ENCODE peak calls at places on chromosomes 11 and 22, in nine cellular contexts. I, Z, H, P, M, C, Q, R and N are unnamed samples. For H3K4me1, the result is how much of the 10 kb centered on the place peaks cover.

GRCh38 chr11:129313588-129314288 is 61.9 kb upstream of the BARX2 start:
- DNase-seq in Q (no peak), M (no peak), P (no peak), Z (no peak), H (no peak), I (no peak), R (peak), C (no peak), N (no peak)

GRCh38 chr11:46290598-46291309 is 13.3 kb downstream of the CREB3L1 start:
- DNase-seq in H (no peak), R (peak), C (peak), M (peak), Z (peak), Q (peak), I (peak), P (peak), N (peak)

GRCh38 chr22:48146426-48146825 is 1384.0 kb downstream of the TBC1D22A start:
- DNase-seq in I (no peak), P (no peak), M (no peak), C (no peak), H (no peak), R (no peak), Q (no peak), Z (no peak), N (no peak)

GRCh38 chr11:10144954-10145353 is 149.1 kb downstream of the SBF2 start:
- DNase-seq in Q (no peak), C (no peak), R (no peak), H (no peak), I (no peak), M (no peak), Z (no peak), P (no peak), N (no peak)

GRCh38 chr22:36764641-36765040 is 11.3 kb downstream of the IFT27 start:
- DNase-seq in Q (no peak), Z (no peak), M (no peak), I (no peak), P (no peak), R (no peak), H (no peak), C (no peak), N (no peak)

GRCh38 chr11:116927163-116927772 is 89.8 kb upstream of the APOA1 start:
- DNase-seq in H (no peak), P (peak), M (no peak), C (no peak), Q (no peak), Z (peak), I (no peak), R (no peak), N (no peak)

GRCh38 chr11:88827018-88827676 is 238.6 kb downstream of the GRM5 start:
- DNase-seq in I (no peak), R (no peak), Q (no peak), M (no peak), P (peak), Z (no peak), H (no peak), C (no peak), N (no peak)

GRCh38 chr22:44647141-44647540 is 54.9 kb upstream of the PRR5 start:
- DNase-seq in Q (no peak), H (no peak), I (no peak), P (no peak), M (no peak), C (no peak), Z (no peak), R (no peak), N (no peak)

GRCh38 chr11:83785942-83786341 is 499.8 kb upstream of the CCDC90B start:
- DNase-seq in H (no peak), I (no peak), Q (no peak), Z (no peak), R (no peak), M (no peak), C (no peak), P (no peak), N (no peak)

GRCh38 chr11:16226245-16226644 is 130.1 kb downstream of the SOX6 start:
- DNase-seq in I (no peak), Q (peak), M (no peak), Z (no peak), P (peak), R (peak), C (peak), H (no peak), N (peak)

GRCh38 chr11:19953909-19954308 is 206.4 kb downstream of the DBX1 start:
- DNase-seq in P (peak), C (no peak), I (no peak), R (peak), M (no peak), Q (no peak), Z (no peak), H (no peak), N (no peak)
- TF ChIP-seq CTCF in P (peak), C (peak), I (peak), R (peak), M (peak), Q (peak), Z (no peak), H (peak), N (peak)

GRCh38 chr22:41096841-41097240 is 4.4 kb downstream of the EP300 start:
- DNase-seq in H (no peak), R (no peak), I (no peak), M (no peak), Q (no peak), Z (no peak), C (no peak), P (no peak), N (no peak)

GRCh38 chr22:41094036-41094435 is 1.6 kb downstream of the EP300 start:
- DNase-seq in H (no peak), I (no peak), P (peak), M (no peak), Z (no peak), Q (no peak), C (no peak), R (peak), N (no peak)

GRCh38 chr22:41092847-41093371 is 517 bp downstream of the EP300 start:
- DNase-seq in H (no peak), I (peak), M (no peak), R (peak), Z (no peak), Q (peak), C (peak), P (peak), N (peak)

GRCh38 chr22:41099036-41099435 is 6.6 kb downstream of the EP300 start:
- DNase-seq in Z (no peak), Q (no peak), M (no peak), P (no peak), I (no peak), H (no peak), R (no peak), C (no peak), N (no peak)

DNA sequence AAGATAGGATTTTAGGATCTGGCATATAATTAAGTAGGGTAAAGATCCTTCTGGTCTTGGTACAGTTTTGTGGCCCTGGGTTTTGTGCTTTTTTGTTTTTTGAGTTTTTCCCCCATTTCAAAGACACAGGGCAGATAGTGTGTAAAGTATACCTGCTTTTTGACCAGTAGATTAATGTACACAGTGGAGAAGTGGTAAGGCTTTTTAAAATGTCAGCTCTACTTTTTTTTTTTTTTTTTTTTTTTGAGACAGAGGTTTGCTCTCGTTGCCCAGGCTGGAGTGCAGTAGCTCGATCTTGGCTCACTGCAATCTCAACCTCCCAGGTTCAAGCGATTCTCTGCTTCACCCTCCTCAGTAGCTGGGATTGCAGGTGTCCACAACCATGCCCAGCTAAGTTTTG is 4.0 kb downstream of the EP300 start:
- DNase-seq in R (no peak), P (no peak), I (no peak), Q (no peak), H (no peak), Z (no peak), C (no peak), M (no peak), N (no peak)
- H3K4me1 ChIP-seq in R (under half), P (under half), I (half or more), Q (half or more), H (under half), Z (under half), C (under half), M (under half), N (under half)

GRCh38 chr11:38824573-38824972 is 2226.5 kb upstream of the RAG2 start:
- DNase-seq in M (no peak), P (peak), R (no peak), Z (no peak), I (no peak), C (no peak), H (no peak), Q (no peak), N (no peak)
- TF ChIP-seq CTCF in M (no peak), P (peak), R (peak), Z (no peak), I (no peak), C (no peak), H (no peak), Q (peak), N (peak)

DNA sequence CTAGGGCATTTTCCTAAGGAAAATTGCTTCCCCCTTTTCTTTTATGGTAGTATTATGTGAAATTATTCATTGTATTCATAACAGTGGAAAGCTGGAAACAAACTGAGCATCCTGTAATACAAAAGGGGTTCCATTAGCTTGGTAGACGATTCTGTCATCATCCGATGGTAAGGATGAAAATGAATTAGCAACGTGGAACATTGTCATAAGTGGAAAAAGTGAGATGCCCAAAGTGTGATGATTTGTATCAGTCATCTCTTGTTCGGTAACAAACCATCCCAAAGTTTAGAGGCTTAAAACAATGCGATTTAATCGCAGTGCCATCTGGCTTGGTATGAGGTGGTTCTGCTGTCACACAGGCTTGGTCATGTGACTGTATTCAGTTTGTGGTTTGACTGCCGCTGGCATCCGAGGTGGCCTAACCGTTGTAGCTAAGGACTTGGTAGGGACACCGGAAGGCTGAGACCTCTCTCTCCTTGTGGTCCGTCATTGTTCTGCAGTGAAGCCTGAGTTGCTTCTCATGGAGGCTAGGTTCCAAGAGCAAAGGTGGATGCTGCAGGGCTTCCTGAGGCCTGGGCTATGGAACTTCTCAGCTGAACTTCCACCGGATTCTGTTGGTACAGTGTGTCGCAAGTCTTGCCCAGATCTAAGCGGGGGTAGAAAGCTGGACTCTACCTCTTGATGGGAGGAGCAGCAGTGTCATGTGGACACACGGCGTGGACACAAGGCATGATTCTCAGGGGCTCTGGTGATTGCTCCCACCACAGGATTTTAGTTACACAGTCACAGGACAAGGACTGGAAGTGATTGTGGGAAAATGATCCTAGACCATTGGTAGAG is 36.2 kb downstream of the BCR start:
- DNase-seq in M (no peak), Z (no peak), C (no peak), Q (no peak), I (no peak), P (no peak), R (no peak), H (no peak), N (no peak)
- H3K4me1 ChIP-seq in M (under half), Z (under half), C (under half), Q (half or more), I (under half), P (under half), R (under half), H (half or more), N (under half)

GRCh38 chr11:115612331-115612730 is 108.1 kb upstream of the CADM1 start:
- DNase-seq in C (no peak), I (no peak), Q (no peak), H (no peak), R (peak), M (no peak), Z (no peak), P (no peak), N (no peak)
- TF ChIP-seq CTCF in C (no peak), I (no peak), Q (no peak), H (no peak), R (no peak), M (no peak), Z (no peak), P (no peak), N (no peak)